ENCODE peak calls at places on chromosomes 12 and 14, in nine cellular contexts. W is uterus, D is ovary, E is WERI-Rb-1, I is SJSA1, X is brain microvascular endothelial cell, C is stomach, T is A549, N is pancreas. Q is an unnamed sample.

GRCh38 chr12:44618960-44619359 is 257.2 kb downstream of the NELL2 start:
- DNase-seq in W (no peak), D (no peak), E (peak), I (no peak), X (no peak), C (no peak), T (no peak), N (no peak), Q (no peak)

GRCh38 chr12:15541996-15542631 is 219.8 kb downstream of the PTPRO start:
- DNase-seq in W (no peak), D (no peak), E (no peak), I (no peak), X (no peak), C (no peak), T (no peak), N (no peak), Q (no peak)

GRCh38 chr12:3307419-3307818 is 183.6 kb upstream of the PRMT8 start:
- DNase-seq in W (no peak), D (no peak), E (no peak), I (no peak), X (no peak), C (no peak), T (no peak), N (no peak), Q (no peak)

GRCh38 chr12:59615392-59616165 is 19.8 kb downstream of the SLC16A7 start:
- DNase-seq in W (no peak), D (no peak), E (no peak), I (no peak), X (no peak), C (peak), T (no peak), N (no peak), Q (no peak)

GRCh38 chr12:32201996-32202395 is 95.3 kb downstream of the BICD1 start:
- DNase-seq in W (no peak), D (no peak), E (no peak), I (no peak), X (no peak), C (no peak), T (no peak), N (no peak), Q (no peak)

GRCh38 chr12:124381454-124382207 is 86.7 kb downstream of the RFLNA start:
- DNase-seq in W (peak), D (peak), E (no peak), I (peak), X (peak), C (peak), T (peak), N (peak), Q (peak)

GRCh38 chr12:98696036-98696646 is 51.1 kb downstream of the APAF1 start:
- DNase-seq in W (no peak), D (no peak), E (no peak), I (no peak), X (no peak), C (no peak), T (no peak), N (no peak), Q (no peak)

GRCh38 chr12:75888398-75888797 is 143.2 kb downstream of the PHLDA1 start:
- DNase-seq in W (no peak), D (no peak), E (no peak), I (no peak), X (no peak), C (no peak), T (no peak), N (no peak), Q (no peak)

GRCh38 chr12:80707830-80708534 is 548 bp downstream of the MYF6 start:
- DNase-seq in W (no peak), D (no peak), E (no peak), I (no peak), X (no peak), C (no peak), T (no peak), N (no peak), Q (no peak)

GRCh38 chr12:94644622-94645021 is 5.7 kb downstream of the TMCC3 start:
- DNase-seq in W (no peak), D (no peak), E (no peak), I (no peak), X (peak), C (no peak), T (no peak), N (no peak), Q (peak)

GRCh38 chr14:35991356-35991755 is 165.2 kb downstream of the BRMS1L start:
- DNase-seq in W (no peak), D (no peak), E (no peak), I (no peak), X (no peak), C (no peak), T (no peak), N (no peak), Q (no peak)

GRCh38 chr14:61460853-61461611 is 139.7 kb downstream of the PRKCH start:
- DNase-seq in W (no peak), D (no peak), E (no peak), I (peak), X (peak), C (no peak), T (no peak), N (no peak), Q (no peak)

GRCh38 chr12:93032748-93033147 is 103.7 kb upstream of the EEA1 start:
- DNase-seq in W (no peak), D (no peak), E (no peak), I (no peak), X (no peak), C (no peak), T (no peak), N (no peak), Q (no peak)

GRCh38 chr12:104314242-104314614 is 10.7 kb downstream of the EID3 start:
- DNase-seq in W (no peak), D (no peak), E (no peak), I (no peak), X (no peak), C (no peak), T (no peak), N (no peak), Q (no peak)

GRCh38 chr12:18969512-18969911 is 160.0 kb upstream of the PLEKHA5 start:
- DNase-seq in W (no peak), D (no peak), E (no peak), I (no peak), X (no peak), C (no peak), T (no peak), N (no peak), Q (no peak)

GRCh38 chr12:18967814-18968213 is 161.7 kb upstream of the PLEKHA5 start:
- DNase-seq in W (no peak), D (no peak), E (peak), I (no peak), X (no peak), C (peak), T (no peak), N (no peak), Q (no peak)

GRCh38 chr12:18965210-18965609 is 164.3 kb upstream of the PLEKHA5 start:
- DNase-seq in W (no peak), D (no peak), E (peak), I (no peak), X (no peak), C (no peak), T (no peak), N (no peak), Q (no peak)

GRCh38 chr12:18970603-18971002 is 158.9 kb upstream of the PLEKHA5 start:
- DNase-seq in W (no peak), D (no peak), E (no peak), I (no peak), X (no peak), C (no peak), T (no peak), N (no peak), Q (no peak)

GRCh38 chr12:18966927-18967326 is 162.6 kb upstream of the PLEKHA5 start:
- DNase-seq in W (no peak), D (no peak), E (no peak), I (no peak), X (no peak), C (no peak), T (no peak), N (no peak), Q (no peak)
- H3K27ac ChIP-seq in W (no peak), D (no peak), E (peak), I (no peak), X (no peak), C (no peak), T (no peak), N (no peak), Q (no peak)

GRCh38 chr14:74524813-74525135 is 31.2 kb downstream of the ISCA2 start:
- DNase-seq in W (no peak), D (no peak), E (no peak), I (no peak), X (no peak), C (no peak), T (no peak), N (no peak), Q (no peak)
- H3K27ac ChIP-seq in W (no peak), D (peak), E (no peak), I (no peak), X (no peak), C (no peak), T (no peak), N (no peak), Q (no peak)

DNA sequence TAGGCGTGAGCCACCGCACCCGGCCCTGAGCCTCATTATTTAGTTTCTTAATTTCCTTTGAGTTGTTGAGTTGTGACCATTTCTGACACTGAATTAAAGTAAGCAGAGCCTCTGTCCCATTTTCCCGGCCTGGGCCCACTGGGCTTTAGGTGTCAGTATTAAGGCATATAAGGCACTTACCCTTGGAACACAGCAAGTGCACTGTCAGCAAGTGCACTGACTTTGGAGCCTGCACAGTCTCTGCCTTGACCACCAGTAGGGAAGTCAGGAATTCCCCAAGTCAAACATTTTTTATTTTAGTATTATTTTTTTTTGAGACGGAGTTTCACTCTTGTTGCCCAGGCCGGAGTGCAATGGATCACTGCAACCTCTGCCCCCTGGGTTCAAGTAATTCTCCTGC is 56.6 kb downstream of the MAX start:
- DNase-seq in W (no peak), D (no peak), E (no peak), I (no peak), X (no peak), C (no peak), T (no peak), N (no peak), Q (no peak)
- H3K27ac ChIP-seq in W (no peak), D (no peak), E (no peak), I (no peak), X (no peak), C (no peak), T (no peak), N (no peak), Q (no peak)

GRCh38 chr14:33810308-33810707 is 140.6 kb downstream of the EGLN3 start:
- DNase-seq in W (no peak), D (no peak), E (no peak), I (no peak), X (no peak), C (no peak), T (no peak), N (no peak), Q (no peak)
- H3K27ac ChIP-seq in W (no peak), D (no peak), E (no peak), I (no peak), X (no peak), C (no peak), T (no peak), N (no peak), Q (no peak)

DNA sequence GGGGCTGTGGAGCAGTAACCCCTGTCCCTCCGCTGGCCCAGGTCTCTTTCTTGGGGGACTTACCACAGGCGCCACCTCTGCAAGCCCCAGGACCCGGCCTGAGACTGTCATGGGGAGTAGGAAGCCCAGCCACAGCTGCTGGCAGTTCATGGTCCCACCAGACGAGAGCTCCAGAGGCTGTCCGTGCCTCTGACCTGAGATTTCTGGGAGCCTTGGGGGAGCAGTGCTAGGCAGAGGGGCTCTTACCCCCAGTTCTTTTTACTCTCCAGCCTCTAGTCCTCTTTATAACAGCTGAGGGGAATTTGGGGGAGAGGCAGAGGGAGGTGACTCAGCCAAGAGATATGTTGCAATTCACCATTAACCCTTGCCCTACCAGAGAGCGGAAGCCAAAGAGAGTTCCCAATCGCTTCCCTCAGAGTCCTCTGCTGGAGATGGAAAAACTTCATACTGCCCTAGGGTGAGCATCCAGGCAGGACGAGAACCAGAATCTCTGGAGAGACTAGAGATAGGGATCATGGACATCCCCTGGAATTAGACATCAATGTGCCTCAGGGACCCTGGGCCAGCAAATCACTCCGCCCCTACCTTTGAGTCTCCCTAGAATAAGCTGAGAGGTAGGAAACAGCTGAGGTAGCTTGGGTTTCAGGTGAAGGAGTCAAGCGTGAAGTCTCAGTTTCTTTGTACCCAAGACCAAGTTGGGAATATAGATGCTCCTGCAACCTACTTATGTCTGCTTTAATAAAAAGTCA is at the start of gene MMP19:
- DNase-seq in W (peak), D (peak), E (no peak), I (peak), X (peak), C (no peak), T (no peak), N (no peak), Q (no peak)
- H3K27ac ChIP-seq in W (peak), D (no peak), E (no peak), I (peak), X (peak), C (peak), T (no peak), N (no peak), Q (peak)

DNA sequence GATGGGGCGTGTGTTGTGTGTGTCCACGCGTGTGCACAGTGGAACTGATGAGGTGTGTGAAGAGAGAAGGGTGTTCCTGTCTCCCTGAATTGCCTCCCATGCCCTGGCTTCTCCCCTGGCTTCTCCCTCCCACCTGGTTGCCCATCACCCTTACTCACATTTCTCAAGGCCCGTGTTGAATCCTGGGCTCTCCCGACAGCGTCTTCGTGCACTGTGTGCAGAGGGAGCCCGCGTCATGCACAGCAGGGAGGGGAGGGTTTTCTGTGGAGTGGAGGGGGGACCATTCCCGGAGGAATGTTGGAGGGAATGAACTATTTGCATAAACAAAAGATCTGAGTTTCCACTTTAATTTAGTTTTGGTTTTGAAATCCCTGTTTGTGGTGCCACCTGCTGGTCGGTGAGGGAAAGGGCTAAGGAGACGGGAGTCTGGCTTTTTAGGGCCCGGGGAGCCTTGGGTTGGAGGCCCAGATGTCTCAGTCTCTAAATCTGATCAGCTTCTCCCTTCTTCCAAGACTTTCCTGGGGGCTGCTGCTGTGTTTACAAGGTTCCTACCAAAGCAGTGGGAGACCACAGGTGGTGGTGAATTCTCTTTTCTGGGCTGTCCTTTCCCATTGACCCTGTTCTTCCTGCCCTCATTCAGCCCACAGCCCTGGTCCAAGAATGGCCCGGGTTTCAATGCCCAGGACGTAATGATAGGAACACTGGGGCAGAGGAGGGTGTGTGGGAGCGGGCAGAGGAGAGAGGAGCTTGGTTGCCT is at the start of gene C1R:
- DNase-seq in W (peak), D (peak), E (peak), I (peak), X (peak), C (peak), T (peak), N (peak), Q (peak)
- H3K27ac ChIP-seq in W (peak), D (peak), E (no peak), I (peak), X (no peak), C (peak), T (peak), N (peak), Q (peak)

DNA sequence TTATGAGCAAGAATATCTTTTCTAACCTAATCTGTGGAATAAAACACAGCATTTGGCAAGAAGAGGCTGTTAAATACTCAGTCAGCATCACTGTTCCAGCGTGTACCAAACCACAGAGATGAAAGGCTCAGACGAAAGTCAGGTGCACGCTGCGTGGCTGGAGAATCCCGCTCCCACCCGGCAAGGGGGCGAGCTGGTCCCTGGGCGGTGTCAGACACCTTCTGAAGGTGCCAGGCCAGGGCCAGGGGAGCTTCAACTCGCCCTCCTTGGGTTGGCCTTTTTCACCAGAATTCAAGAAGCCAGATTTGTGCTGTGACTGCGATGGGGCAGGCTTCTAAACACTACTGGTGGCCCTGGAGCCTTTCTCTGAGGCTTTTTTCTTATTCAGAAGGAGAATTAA is 73.1 kb downstream of the WDR20 start:
- DNase-seq in W (no peak), D (no peak), E (no peak), I (no peak), X (no peak), C (no peak), T (no peak), N (no peak), Q (no peak)
- H3K27ac ChIP-seq in W (no peak), D (no peak), E (no peak), I (no peak), X (no peak), C (no peak), T (no peak), N (no peak), Q (no peak)

GRCh38 chr12:110579889-110580253 is 3.2 kb downstream of the PPTC7 start:
- DNase-seq in W (no peak), D (no peak), E (no peak), I (no peak), X (no peak), C (no peak), T (no peak), N (no peak), Q (no peak)

GRCh38 chr12:110576504-110576903 is 6.6 kb downstream of the PPTC7 start:
- DNase-seq in W (no peak), D (no peak), E (no peak), I (no peak), X (no peak), C (no peak), T (no peak), N (no peak), Q (no peak)

GRCh38 chr12:110578522-110579238 is 4.4 kb downstream of the PPTC7 start:
- DNase-seq in W (no peak), D (no peak), E (no peak), I (no peak), X (no peak), C (no peak), T (no peak), N (no peak), Q (no peak)

GRCh38 chr12:110579239-110579888 is 3.8 kb downstream of the PPTC7 start:
- DNase-seq in W (no peak), D (no peak), E (no peak), I (no peak), X (no peak), C (no peak), T (no peak), N (no peak), Q (no peak)

DNA sequence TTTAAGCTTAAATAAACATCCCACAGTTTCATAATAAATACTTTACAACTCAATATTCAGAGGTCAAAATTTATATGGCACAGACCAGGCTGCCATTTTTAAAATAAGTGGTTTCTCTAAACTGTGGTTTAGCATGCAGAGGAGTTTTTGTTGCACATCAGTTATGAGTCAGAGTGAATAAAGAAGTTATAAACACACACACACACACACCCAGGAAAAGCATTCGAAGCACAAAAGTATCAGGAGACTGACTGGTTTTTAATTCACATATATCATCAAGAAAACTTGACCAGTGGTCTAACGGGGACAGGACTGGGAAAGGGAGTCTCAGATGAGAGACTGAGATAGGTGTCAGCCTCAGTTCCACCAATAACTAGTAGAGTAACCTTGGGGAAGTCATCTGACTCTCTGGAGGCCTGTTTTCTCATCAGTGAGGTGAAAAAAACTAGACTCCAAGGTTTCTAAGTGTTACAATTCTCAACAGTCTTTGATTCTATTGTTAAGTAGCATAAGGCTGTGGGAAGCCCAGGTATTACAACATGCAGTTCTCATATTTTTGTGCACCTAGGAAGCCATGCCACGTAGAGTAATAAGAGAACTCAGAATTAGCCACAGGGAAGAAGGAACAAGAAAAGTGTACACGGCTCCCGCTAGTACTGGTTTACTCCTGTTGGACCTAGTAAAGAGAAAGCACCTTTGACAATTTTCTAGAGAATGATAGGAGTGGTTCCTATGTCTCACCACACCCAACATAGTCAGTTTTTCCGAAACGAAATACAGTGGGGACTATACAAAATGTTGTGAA is 5.2 kb downstream of the PPTC7 start:
- DNase-seq in W (no peak), D (no peak), E (no peak), I (no peak), X (peak), C (no peak), T (peak), N (no peak), Q (peak)
- H3K27ac ChIP-seq in W (peak), D (no peak), E (no peak), I (peak), X (peak), C (no peak), T (peak), N (peak), Q (peak)

GRCh38 chr14:82422186-82422585 is 888.5 kb upstream of the SEL1L start:
- DNase-seq in W (no peak), D (no peak), E (no peak), I (no peak), X (no peak), C (no peak), T (no peak), N (no peak), Q (no peak)

GRCh38 chr14:82414853-82415539 is 881.3 kb upstream of the SEL1L start:
- DNase-seq in W (no peak), D (no peak), E (no peak), I (no peak), X (no peak), C (no peak), T (no peak), N (no peak), Q (no peak)

GRCh38 chr14:82420874-82421273 is 887.2 kb upstream of the SEL1L start:
- DNase-seq in W (no peak), D (no peak), E (no peak), I (no peak), X (no peak), C (no peak), T (no peak), N (no peak), Q (peak)

DNA sequence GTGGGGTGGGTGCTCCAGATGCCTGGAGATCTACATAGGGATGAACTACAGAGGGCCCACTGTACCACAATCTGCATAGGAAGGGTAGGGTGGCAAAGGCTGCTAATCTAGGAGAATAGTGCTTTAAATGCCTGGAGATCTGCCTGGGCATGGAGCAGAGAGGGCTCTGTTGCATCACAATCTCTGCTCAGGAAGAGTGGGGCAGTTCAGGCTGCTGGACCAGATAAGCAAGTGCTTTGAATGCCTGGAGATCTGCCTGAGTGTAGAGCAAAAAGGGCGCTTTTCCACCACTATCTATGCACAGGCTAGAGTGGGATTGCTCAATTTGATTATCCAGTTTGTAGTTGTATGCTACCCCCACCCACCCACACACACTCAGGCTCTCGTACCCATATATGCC is 886.3 kb upstream of the SEL1L start:
- DNase-seq in W (no peak), D (no peak), E (no peak), I (no peak), X (no peak), C (no peak), T (no peak), N (no peak), Q (no peak)
- H3K27ac ChIP-seq in W (no peak), D (no peak), E (no peak), I (no peak), X (no peak), C (no peak), T (no peak), N (no peak), Q (no peak)

Q was measured in gastrocnemius medialis.